ENCODE peak calls at places on chromosomes 1 and 21, in seven cellular contexts. L is effector memory CD8-positive, alpha-beta T cell; C is effector memory CD4-positive, alpha-beta T cell; W is activated effector memory CD4-positive, alpha-beta T cell treated with Interleukin-2 at 50 U/mL for 16 hours; D is T-helper 9 cell; A is ELR; Y is nucleus accumbens. N is an unnamed sample.

GRCh38 chr21:25179116-25179515 is 428.2 kb downstream of the MRPL39 start:
- DNase-seq in L (no peak), C (no peak), W (no peak), D (no peak), A (peak), Y (no peak), N (no peak)

GRCh38 chr1:243227596-243227995 is 27.5 kb downstream of the CEP170 start:
- DNase-seq in L (no peak), C (no peak), W (no peak), D (no peak), A (no peak), Y (no peak), N (no peak)

GRCh38 chr1:54742262-54742661 is 22.1 kb downstream of the PARS2 start:
- DNase-seq in L (no peak), C (no peak), W (no peak), D (no peak), A (no peak), Y (no peak), N (no peak)

GRCh38 chr1:230208619-230209261 is 141.7 kb downstream of the GALNT2 start:
- DNase-seq in L (peak), C (no peak), W (no peak), D (no peak), A (no peak), Y (no peak), N (peak)

GRCh38 chr1:49817681-49818080 is 206.1 kb downstream of the AGBL4 start:
- DNase-seq in L (no peak), C (no peak), W (no peak), D (no peak), A (no peak), Y (no peak), N (no peak)

GRCh38 chr1:217626321-217626720 is 4.6 kb downstream of the GPATCH2 start:
- DNase-seq in L (no peak), C (no peak), W (no peak), D (no peak), A (peak), Y (no peak), N (no peak)

GRCh38 chr21:29534448-29534847 is 235.7 kb downstream of the BACH1 start:
- DNase-seq in L (no peak), C (no peak), W (no peak), D (no peak), A (no peak), Y (no peak), N (no peak)

GRCh38 chr1:96843196-96843595 is 121.6 kb downstream of the PTBP2 start:
- DNase-seq in L (no peak), C (no peak), W (no peak), D (no peak), A (peak), Y (no peak), N (no peak)

GRCh38 chr21:42593007-42593814 is 60.2 kb upstream of the PDE9A start:
- DNase-seq in L (peak), C (peak), W (peak), D (peak), A (peak), Y (peak), N (peak)

GRCh38 chr1:196400478-196401453 is 207.5 kb downstream of the KCNT2 start:
- DNase-seq in L (no peak), C (no peak), W (no peak), D (no peak), A (peak), Y (no peak), N (no peak)

GRCh38 chr1:93338426-93338825 is 7.3 kb upstream of the DR1 start:
- DNase-seq in L (no peak), C (no peak), W (no peak), D (no peak), A (peak), Y (no peak), N (no peak)

GRCh38 chr21:26032263-26032662 is 138.3 kb downstream of the APP start:
- DNase-seq in L (no peak), C (no peak), W (no peak), D (no peak), A (peak), Y (no peak), N (no peak)

GRCh38 chr1:197595244-197595904 is 179.9 kb downstream of the DENND1B start:
- DNase-seq in L (no peak), C (no peak), W (no peak), D (no peak), A (no peak), Y (no peak), N (no peak)

GRCh38 chr1:242774256-242774655 is 249.8 kb upstream of the PLD5 start:
- DNase-seq in L (no peak), C (no peak), W (no peak), D (no peak), A (no peak), Y (no peak), N (no peak)

GRCh38 chr1:84702143-84702542 is 11.9 kb upstream of the SSX2IP start:
- DNase-seq in L (no peak), C (no peak), W (no peak), D (no peak), A (no peak), Y (no peak), N (no peak)

GRCh38 chr1:174232761-174233160 is 73.4 kb downstream of the RABGAP1L start:
- DNase-seq in L (no peak), C (no peak), W (no peak), D (no peak), A (no peak), Y (no peak), N (no peak)

GRCh38 chr21:35674272-35674671 is 386.1 kb downstream of the SETD4 start:
- DNase-seq in L (no peak), C (no peak), W (no peak), D (no peak), A (no peak), Y (no peak), N (no peak)

GRCh38 chr1:89799495-89799894 is 21.3 kb upstream of the LRRC8D start:
- DNase-seq in L (no peak), C (no peak), W (no peak), D (no peak), A (peak), Y (no peak), N (no peak)

GRCh38 chr1:15468145-15468544 is 7.8 kb upstream of the CELA2B start:
- DNase-seq in L (no peak), C (no peak), W (no peak), D (no peak), A (no peak), Y (no peak), N (no peak)

GRCh38 chr1:17348593-17349234 is 23.3 kb upstream of the PADI6 start:
- DNase-seq in L (no peak), C (no peak), W (no peak), D (no peak), A (no peak), Y (no peak), N (no peak)

N was measured in putamen.